ENCODE peak calls at places on chromosomes 6 and 20, in five cellular contexts. One of them, this sample, is unnamed.

GRCh38 chr20:15287331-15287730 is 949.9 kb upstream of the FLRT3 start:
- DNase-seq in tibial nerve: no peak
- DNase-seq in GM04504: no peak
- DNase-seq in stimulated activated CD4-positive, alpha-beta T cell treated with anti-CD3 and anti-CD28 coated beads, Interleukin-2, amount 100 ng/mL, for 24 hours: no peak
- DNase-seq in T-helper 1 cell: no peak
- DNase-seq in this sample: no peak

GRCh38 chr6:45657243-45657642 is 279.5 kb upstream of the SUPT3H start:
- DNase-seq in tibial nerve: no peak
- DNase-seq in GM04504: no peak
- DNase-seq in stimulated activated CD4-positive, alpha-beta T cell treated with anti-CD3 and anti-CD28 coated beads, Interleukin-2, amount 100 ng/mL, for 24 hours: no peak
- DNase-seq in T-helper 1 cell: no peak
- DNase-seq in this sample: no peak

GRCh38 chr6:42618686-42619085 is 54.9 kb downstream of the UBR2 start:
- DNase-seq in tibial nerve: no peak
- DNase-seq in GM04504: peak
- DNase-seq in stimulated activated CD4-positive, alpha-beta T cell treated with anti-CD3 and anti-CD28 coated beads, Interleukin-2, amount 100 ng/mL, for 24 hours: no peak
- DNase-seq in T-helper 1 cell: no peak
- DNase-seq in this sample: peak

GRCh38 chr20:63137851-63138415 is 78.0 kb downstream of the YTHDF1 start:
- DNase-seq in tibial nerve: no peak
- DNase-seq in GM04504: no peak
- DNase-seq in stimulated activated CD4-positive, alpha-beta T cell treated with anti-CD3 and anti-CD28 coated beads, Interleukin-2, amount 100 ng/mL, for 24 hours: no peak
- DNase-seq in T-helper 1 cell: no peak
- DNase-seq in this sample: no peak

GRCh38 chr6:137950581-137950980 is 83.5 kb downstream of the TNFAIP3 start:
- DNase-seq in tibial nerve: no peak
- DNase-seq in GM04504: no peak
- DNase-seq in stimulated activated CD4-positive, alpha-beta T cell treated with anti-CD3 and anti-CD28 coated beads, Interleukin-2, amount 100 ng/mL, for 24 hours: no peak
- DNase-seq in T-helper 1 cell: no peak
- DNase-seq in this sample: no peak

GRCh38 chr6:158143700-158144099 is 24.4 kb downstream of the SERAC1 start:
- DNase-seq in tibial nerve: no peak
- DNase-seq in GM04504: no peak
- DNase-seq in stimulated activated CD4-positive, alpha-beta T cell treated with anti-CD3 and anti-CD28 coated beads, Interleukin-2, amount 100 ng/mL, for 24 hours: no peak
- DNase-seq in T-helper 1 cell: no peak
- DNase-seq in this sample: no peak

GRCh38 chr6:27684264-27685211 is 211.6 kb upstream of the ZNF184 start:
- DNase-seq in tibial nerve: no peak
- DNase-seq in GM04504: no peak
- DNase-seq in stimulated activated CD4-positive, alpha-beta T cell treated with anti-CD3 and anti-CD28 coated beads, Interleukin-2, amount 100 ng/mL, for 24 hours: peak
- DNase-seq in T-helper 1 cell: peak
- DNase-seq in this sample: peak

GRCh38 chr6:6595946-6596345 is 7.4 kb downstream of the LY86 start:
- DNase-seq in tibial nerve: no peak
- DNase-seq in GM04504: no peak
- DNase-seq in stimulated activated CD4-positive, alpha-beta T cell treated with anti-CD3 and anti-CD28 coated beads, Interleukin-2, amount 100 ng/mL, for 24 hours: no peak
- DNase-seq in T-helper 1 cell: no peak
- DNase-seq in this sample: no peak

GRCh38 chr20:43564993-43565757 is 6.3 kb downstream of the SGK2 start:
- DNase-seq in tibial nerve: no peak
- DNase-seq in GM04504: no peak
- DNase-seq in stimulated activated CD4-positive, alpha-beta T cell treated with anti-CD3 and anti-CD28 coated beads, Interleukin-2, amount 100 ng/mL, for 24 hours: no peak
- DNase-seq in T-helper 1 cell: no peak
- DNase-seq in this sample: no peak

GRCh38 chr20:62405108-62405980 is 1.7 kb downstream of the CABLES2 start:
- DNase-seq in tibial nerve: peak
- DNase-seq in GM04504: peak
- DNase-seq in stimulated activated CD4-positive, alpha-beta T cell treated with anti-CD3 and anti-CD28 coated beads, Interleukin-2, amount 100 ng/mL, for 24 hours: no peak
- DNase-seq in T-helper 1 cell: no peak
- DNase-seq in this sample: no peak

GRCh38 chr6:37083243-37084138 is 78.0 kb downstream of the FGD2 start:
- DNase-seq in tibial nerve: peak
- DNase-seq in GM04504: peak
- DNase-seq in stimulated activated CD4-positive, alpha-beta T cell treated with anti-CD3 and anti-CD28 coated beads, Interleukin-2, amount 100 ng/mL, for 24 hours: no peak
- DNase-seq in T-helper 1 cell: no peak
- DNase-seq in this sample: no peak

GRCh38 chr6:128532827-128533226 is 12.4 kb upstream of the PTPRK start:
- DNase-seq in tibial nerve: no peak
- DNase-seq in GM04504: no peak
- DNase-seq in stimulated activated CD4-positive, alpha-beta T cell treated with anti-CD3 and anti-CD28 coated beads, Interleukin-2, amount 100 ng/mL, for 24 hours: no peak
- DNase-seq in T-helper 1 cell: no peak
- DNase-seq in this sample: no peak

GRCh38 chr20:53900380-53900999 is 169.9 kb downstream of the BCAS1 start:
- DNase-seq in tibial nerve: no peak
- DNase-seq in GM04504: no peak
- DNase-seq in stimulated activated CD4-positive, alpha-beta T cell treated with anti-CD3 and anti-CD28 coated beads, Interleukin-2, amount 100 ng/mL, for 24 hours: no peak
- DNase-seq in T-helper 1 cell: no peak
- DNase-seq in this sample: peak

GRCh38 chr20:13022401-13023170 is 13.8 kb downstream of the SPTLC3 start:
- DNase-seq in tibial nerve: no peak
- DNase-seq in GM04504: peak
- DNase-seq in stimulated activated CD4-positive, alpha-beta T cell treated with anti-CD3 and anti-CD28 coated beads, Interleukin-2, amount 100 ng/mL, for 24 hours: no peak
- DNase-seq in T-helper 1 cell: no peak
- DNase-seq in this sample: no peak

GRCh38 chr20:50744143-50744792 is 12.9 kb downstream of the PARD6B start:
- DNase-seq in tibial nerve: no peak
- DNase-seq in GM04504: peak
- DNase-seq in stimulated activated CD4-positive, alpha-beta T cell treated with anti-CD3 and anti-CD28 coated beads, Interleukin-2, amount 100 ng/mL, for 24 hours: no peak
- DNase-seq in T-helper 1 cell: no peak
- DNase-seq in this sample: peak

GRCh38 chr20:34109442-34109841 is 2.6 kb downstream of the EIF2S2 start:
- DNase-seq in tibial nerve: no peak
- DNase-seq in GM04504: no peak
- DNase-seq in stimulated activated CD4-positive, alpha-beta T cell treated with anti-CD3 and anti-CD28 coated beads, Interleukin-2, amount 100 ng/mL, for 24 hours: no peak
- DNase-seq in T-helper 1 cell: no peak
- DNase-seq in this sample: no peak

GRCh38 chr20:18739785-18740184 is 73.8 kb upstream of the SCP2D1 start:
- DNase-seq in tibial nerve: no peak
- DNase-seq in GM04504: peak
- DNase-seq in stimulated activated CD4-positive, alpha-beta T cell treated with anti-CD3 and anti-CD28 coated beads, Interleukin-2, amount 100 ng/mL, for 24 hours: no peak
- DNase-seq in T-helper 1 cell: no peak
- DNase-seq in this sample: peak

GRCh38 chr20:41697861-41698559 is 79.8 kb upstream of the CHD6 start:
- DNase-seq in tibial nerve: no peak
- DNase-seq in GM04504: no peak
- DNase-seq in stimulated activated CD4-positive, alpha-beta T cell treated with anti-CD3 and anti-CD28 coated beads, Interleukin-2, amount 100 ng/mL, for 24 hours: no peak
- DNase-seq in T-helper 1 cell: no peak
- DNase-seq in this sample: no peak

GRCh38 chr6:153856929-153857376 is 182.1 kb upstream of the OPRM1 start:
- DNase-seq in tibial nerve: no peak
- DNase-seq in GM04504: no peak
- DNase-seq in stimulated activated CD4-positive, alpha-beta T cell treated with anti-CD3 and anti-CD28 coated beads, Interleukin-2, amount 100 ng/mL, for 24 hours: no peak
- DNase-seq in T-helper 1 cell: no peak
- DNase-seq in this sample: no peak

This sample was measured in GM04503.